ENCODE peak calls at places on chromosome 13, in four cellular contexts. E, G, I and Z are unnamed samples.

GRCh38 chr13:64482373-64482772 is 2747.8 kb downstream of the PCDH9 start:
- DNase-seq in E (no peak), G (no peak), I (no peak), Z (no peak)

GRCh38 chr13:99288069-99288468 is 19.1 kb downstream of the GPR183 start:
- DNase-seq in E (no peak), G (no peak), I (no peak), Z (no peak)

GRCh38 chr13:101416181-101417042 is at the start of gene NALCN:
- DNase-seq in E (no peak), G (no peak), I (peak; percentile 37), Z (peak; percentile 87)

GRCh38 chr13:63189712-63190111 is 1774.1 kb upstream of the PCDH20 start:
- DNase-seq in E (no peak), G (no peak), I (no peak), Z (no peak)

GRCh38 chr13:83515267-83515666 is 367.0 kb downstream of the SLITRK1 start:
- DNase-seq in E (no peak), G (peak; percentile 73), I (no peak), Z (no peak)

GRCh38 chr13:51156666-51157065 is 45.6 kb upstream of the C13orf42 start:
- DNase-seq in E (no peak), G (no peak), I (no peak), Z (no peak)

GRCh38 chr13:32323912-32324311 is 8.6 kb downstream of the BRCA2 start:
- DNase-seq in E (no peak), G (peak; percentile 74), I (no peak), Z (no peak)

GRCh38 chr13:45078003-45078402 is 42.3 kb upstream of the GTF2F2 start:
- DNase-seq in E (no peak), G (no peak), I (no peak), Z (no peak)

GRCh38 chr13:40798380-40798779 is 9.0 kb downstream of the SLC25A15 start:
- DNase-seq in E (no peak), G (no peak), I (no peak), Z (no peak)

GRCh38 chr13:21673592-21674270 is 2.9 kb downstream of the FGF9 start:
- DNase-seq in E (no peak), G (no peak), I (peak; percentile 58), Z (no peak)

GRCh38 chr13:39481493-39481892 is 121.5 kb downstream of the LHFPL6 start:
- DNase-seq in E (no peak), G (peak; percentile 47), I (no peak), Z (no peak)

GRCh38 chr13:93244141-93244917 is 17.7 kb downstream of the GPC6 start:
- DNase-seq in E (no peak), G (peak; percentile 65), I (no peak), Z (peak; percentile 70)

GRCh38 chr13:76014618-76015315 is 378.6 kb downstream of the LMO7 start:
- DNase-seq in E (no peak), G (peak; percentile 32), I (no peak), Z (no peak)

GRCh38 chr13:111594606-111595005 is 274.2 kb downstream of the TEX29 start:
- DNase-seq in E (no peak), G (no peak), I (no peak), Z (no peak)

GRCh38 chr13:33111414-33112110 is 95.3 kb downstream of the KL start:
- DNase-seq in E (no peak), G (peak; percentile 83), I (no peak), Z (no peak)

GRCh38 chr13:106617561-106617960 is 49.6 kb upstream of the ARGLU1 start:
- DNase-seq in E (no peak), G (peak; percentile 61), I (no peak), Z (no peak)

GRCh38 chr13:98439896-98440295 is 137.0 kb downstream of the STK24 start:
- DNase-seq in E (no peak), G (no peak), I (no peak), Z (no peak)

GRCh38 chr13:25085125-25085742 is 10.7 kb upstream of the PABPC3 start:
- DNase-seq in E (no peak), G (peak; percentile 48), I (peak; percentile 50), Z (no peak)

GRCh38 chr13:49563513-49563912 is 21.8 kb downstream of the RCBTB1 start:
- DNase-seq in E (no peak), G (peak; percentile 57), I (no peak), Z (no peak)

GRCh38 chr13:49559006-49559405 is 26.4 kb downstream of the RCBTB1 start:
- DNase-seq in E (no peak), G (no peak), I (no peak), Z (no peak)

GRCh38 chr13:49561064-49561410 is 24.3 kb downstream of the RCBTB1 start:
- DNase-seq in E (no peak), G (no peak), I (no peak), Z (no peak)

GRCh38 chr13:49560270-49561063 is 24.9 kb downstream of the RCBTB1 start:
- DNase-seq in E (no peak), G (no peak), I (no peak), Z (no peak)
- TF ChIP-seq CTCF in E (peak; percentile 24), G (no peak), I (no peak), Z (peak; percentile 51)

DNA sequence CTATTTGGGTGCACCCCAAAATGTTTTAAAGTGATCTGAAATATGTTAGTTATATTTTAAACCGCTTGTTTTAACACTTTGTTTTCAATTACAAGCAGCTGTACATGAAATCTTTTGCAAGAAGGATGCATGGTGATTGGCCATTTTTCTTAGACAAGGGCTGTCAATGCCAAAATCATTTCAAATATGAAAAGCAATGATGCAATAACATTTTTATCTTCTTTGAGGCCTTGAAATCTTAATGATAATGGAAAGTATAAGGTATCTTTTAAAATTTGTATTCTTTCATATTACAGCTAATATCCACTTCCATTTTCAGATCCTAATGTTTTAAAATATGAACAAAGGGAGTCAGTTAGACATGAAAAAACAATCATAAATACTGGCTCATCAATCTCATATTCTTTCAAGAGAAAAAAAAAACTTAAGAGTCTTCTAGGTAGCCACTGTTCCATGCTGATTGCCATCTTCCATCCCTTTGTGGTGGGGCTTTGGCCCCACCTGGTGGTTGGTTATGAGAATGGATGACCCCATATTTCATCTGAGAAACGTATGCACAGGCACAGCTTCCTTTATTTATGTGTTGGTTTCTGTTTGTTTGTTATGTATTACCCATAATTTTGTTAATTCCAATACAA is 330.3 kb upstream of the MIR17HG start:
- DNase-seq in E (no peak), G (peak; percentile 30), I (peak; percentile 60), Z (no peak)
- TF ChIP-seq CTCF in E (peak; percentile 42), G (peak; percentile 87), I (peak; percentile 86), Z (peak; percentile 93)

DNA sequence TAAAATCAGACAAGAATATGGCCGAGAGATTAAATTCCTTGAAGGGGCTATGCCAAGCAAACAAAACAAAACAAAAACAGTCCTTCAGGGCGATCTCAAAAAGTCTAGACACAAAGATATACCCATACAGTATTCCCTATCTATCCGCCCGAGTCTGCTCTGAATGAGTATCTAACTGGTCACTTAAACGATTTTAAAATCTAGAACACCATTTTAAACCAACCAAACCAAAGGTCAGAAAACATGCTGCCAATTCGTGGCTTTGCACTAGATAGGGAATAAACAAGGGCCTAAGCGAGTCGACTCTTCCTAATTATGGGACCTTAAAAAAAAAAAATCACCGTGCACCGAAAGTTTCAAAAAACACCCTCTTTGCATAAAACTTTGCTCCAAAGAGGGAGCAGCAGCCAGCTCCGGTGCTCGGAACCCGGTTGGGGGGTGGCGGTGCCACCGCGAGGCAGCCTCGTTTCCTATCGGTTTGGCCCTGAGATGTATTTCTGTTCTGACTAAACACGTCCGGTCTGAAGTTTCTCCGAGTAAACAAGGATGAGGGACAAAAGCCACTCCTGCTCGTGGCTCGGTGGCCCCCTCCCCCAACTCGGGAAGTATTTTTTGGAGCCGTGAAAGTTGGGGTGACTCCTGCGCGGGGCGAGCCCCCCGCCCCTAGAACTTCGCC is 1.8 kb downstream of the HMGB1 start:
- DNase-seq in E (no peak), G (peak; percentile 73), I (peak; percentile 52), Z (no peak)
- TF ChIP-seq CTCF in E (no peak), G (no peak), I (no peak), Z (no peak)

DNA sequence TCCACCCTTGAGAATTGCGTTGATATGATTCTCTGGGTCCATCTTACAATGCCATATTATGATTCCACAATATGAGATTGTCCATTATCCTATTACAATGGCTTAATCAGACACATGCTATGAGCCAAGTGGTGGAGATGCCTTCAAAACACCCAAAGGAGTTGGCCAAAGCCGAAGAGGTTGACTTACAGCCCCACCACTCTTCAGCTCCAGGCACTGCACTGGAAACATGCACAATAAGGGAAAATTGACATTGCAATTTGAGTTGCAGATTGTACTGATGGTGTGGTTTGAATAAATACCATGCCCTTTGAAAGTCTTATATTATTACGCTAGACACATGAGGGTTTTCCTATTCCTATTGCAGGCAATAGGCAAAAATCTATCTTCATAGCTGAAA is 75.4 kb upstream of the TNFSF11 start:
- DNase-seq in E (no peak), G (no peak), I (no peak), Z (no peak)
- TF ChIP-seq CTCF in E (no peak), G (no peak), I (no peak), Z (peak; percentile 42)

GRCh38 chr13:77026255-77026782 is 640 bp downstream of the FBXL3 start:
- DNase-seq in E (peak; percentile 61), G (peak; percentile 69), I (peak; percentile 56), Z (no peak)
- TF ChIP-seq CTCF in E (peak; percentile 10), G (no peak), I (no peak), Z (no peak)

GRCh38 chr13:78806457-78806856 is 147.5 kb upstream of the OBI1 start:
- DNase-seq in E (no peak), G (no peak), I (peak; percentile 12), Z (no peak)
- TF ChIP-seq CTCF in E (no peak), G (peak; percentile 33), I (peak; percentile 78), Z (peak; percentile 48)

GRCh38 chr13:29564828-29565227 is 30.7 kb downstream of the SLC7A1 start:
- DNase-seq in E (no peak), G (no peak), I (no peak), Z (no peak)
- TF ChIP-seq CTCF in E (no peak), G (peak; percentile 19), I (no peak), Z (peak; percentile 72)